ENCODE peak calls at places on chromosomes 5 and 9, in nine cellular contexts. L is Panc1, Y is stomach, H is endothelial cell of umbilical vein, W is HL-60, C is vagina, B is sigmoid colon, S is H1, X is breast epithelium. J is an unnamed sample.

GRCh38 chr9:132595319-132595718 is 12.9 kb downstream of the BARHL1 start:
- DNase-seq in W (no peak), L (no peak), H (no peak), X (no peak), B (no peak), Y (no peak), C (no peak), S (no peak), J (no peak)

GRCh38 chr9:114363424-114363823 is 24.4 kb downstream of the AKNA start:
- DNase-seq in Y (no peak), H (no peak), B (no peak), C (no peak), X (no peak), L (no peak), W (no peak), S (no peak), J (no peak)

GRCh38 chr5:80754900-80755299 is 100.1 kb upstream of the DHFR start:
- DNase-seq in W (no peak), L (no peak), B (no peak), C (no peak), X (no peak), S (no peak), Y (no peak), H (no peak), J (no peak)

GRCh38 chr5:68730220-68731010 is 363.4 kb upstream of the SLC30A5 start:
- DNase-seq in B (no peak), C (no peak), S (no peak), X (peak), L (peak), Y (no peak), H (peak), W (no peak), J (peak)

GRCh38 chr9:115106642-115107041 is 11.3 kb downstream of the TNC start:
- DNase-seq in H (no peak), B (no peak), C (no peak), Y (no peak), L (no peak), X (no peak), S (no peak), W (no peak), J (no peak)

GRCh38 chr5:61933787-61934626 is 372.0 kb upstream of the KIF2A start:
- DNase-seq in C (no peak), W (no peak), X (peak), S (no peak), Y (peak), H (peak), B (no peak), L (peak), J (no peak)

GRCh38 chr9:137761032-137761431 is 116.5 kb upstream of the CACNA1B start:
- DNase-seq in S (no peak), B (no peak), L (no peak), C (no peak), Y (no peak), W (no peak), H (no peak), X (no peak), J (no peak)

GRCh38 chr5:119055267-119055666 is 15.6 kb upstream of the DMXL1 start:
- DNase-seq in B (no peak), Y (no peak), W (no peak), S (no peak), H (no peak), X (no peak), L (no peak), C (no peak), J (no peak)

GRCh38 chr5:142613231-142613630 is 72.7 kb downstream of the FGF1 start:
- DNase-seq in S (no peak), Y (no peak), X (no peak), C (no peak), H (no peak), L (no peak), W (no peak), B (no peak), J (no peak)

GRCh38 chr5:152288499-152288898 is 116.6 kb downstream of the NMUR2 start:
- DNase-seq in L (no peak), W (no peak), Y (no peak), S (no peak), B (no peak), X (no peak), C (no peak), H (no peak), J (no peak)

DNA sequence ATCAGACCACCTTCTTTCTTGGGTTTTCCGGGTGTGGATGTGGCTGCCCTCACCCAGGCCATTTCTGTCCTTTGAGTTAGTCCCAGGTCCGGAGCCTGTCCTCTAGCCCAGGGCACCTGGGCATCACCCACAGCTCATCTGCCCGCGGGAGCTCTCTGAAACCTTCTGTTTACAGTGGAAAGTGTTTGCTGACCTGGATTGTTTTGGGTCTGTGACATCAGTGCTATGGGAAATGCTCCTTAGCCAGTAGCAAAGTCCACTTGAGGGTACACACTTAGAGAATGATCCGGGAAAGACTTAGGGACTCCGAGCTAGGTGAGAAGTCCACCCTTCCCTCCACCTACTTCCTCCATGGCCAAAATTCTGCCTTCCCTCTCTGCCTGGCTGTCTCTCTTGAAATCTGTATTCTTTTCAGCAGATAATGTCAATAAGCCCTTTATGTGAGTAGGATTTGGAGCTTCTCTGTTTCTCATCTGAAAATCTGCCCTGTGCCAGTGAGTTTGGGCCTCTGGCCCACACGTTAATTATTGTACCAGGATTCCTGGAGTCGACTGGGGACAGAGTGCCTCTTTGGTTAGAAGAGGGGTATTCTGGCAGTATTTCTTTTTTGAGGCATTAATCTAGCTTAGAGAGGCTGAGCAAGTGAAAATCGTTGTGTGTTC is 19.9 kb downstream of the ABLIM3 start:
- DNase-seq in W (no peak), C (no peak), H (no peak), S (no peak), L (no peak), Y (no peak), B (no peak), X (no peak), J (no peak)
- TF ChIP-seq POLR2AphosphoS5 in W (no peak), C (no peak), H (no peak), S (no peak), L (no peak), Y (no peak), B (no peak), X (no peak), J (no peak)

DNA sequence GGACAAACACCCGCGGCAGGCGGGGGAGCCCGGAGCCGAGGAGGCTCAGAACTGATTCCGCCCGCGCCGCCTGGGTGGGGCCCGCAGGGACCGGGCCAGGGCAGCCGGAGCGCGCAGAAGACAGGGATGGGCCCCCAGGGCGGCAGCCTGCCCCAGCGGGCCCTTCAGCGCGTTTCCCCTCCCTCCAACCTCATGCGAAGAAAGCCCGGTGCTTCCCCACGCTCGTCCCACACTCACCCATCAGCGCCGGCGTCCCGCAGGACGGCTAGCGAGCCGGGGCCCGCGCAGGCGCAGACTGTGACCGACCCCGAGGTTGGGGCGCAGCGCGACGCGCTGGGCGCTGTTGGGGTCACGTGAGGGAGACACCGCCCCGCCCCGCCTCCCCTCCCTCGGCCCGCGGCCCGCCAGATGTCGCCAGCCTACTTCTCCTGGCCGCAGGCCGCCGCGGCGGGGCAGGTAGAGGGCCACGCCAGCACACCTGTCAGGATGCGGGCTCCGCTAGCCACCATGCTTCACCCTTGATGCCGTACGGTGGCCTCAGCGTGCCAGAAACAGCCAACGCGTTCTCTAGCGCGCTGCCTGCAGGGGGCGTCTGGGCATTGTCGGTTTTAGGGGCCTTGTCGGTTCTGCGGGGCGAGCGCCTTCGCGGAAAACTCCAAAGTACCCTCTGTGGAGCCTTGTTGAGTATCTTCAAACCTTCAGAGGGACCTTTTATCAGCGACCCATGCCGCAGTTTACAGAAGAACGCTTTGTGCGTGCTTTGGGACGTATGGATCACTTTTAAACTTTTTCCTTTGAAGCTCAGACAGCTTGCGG is at the start of gene SLC25A51:
- DNase-seq in S (peak), X (peak), H (peak), W (peak), B (peak), C (no peak), L (peak), Y (peak), J (peak)
- TF ChIP-seq POLR2AphosphoS5 in S (peak), X (peak), H (peak), W (peak), B (peak), C (peak), L (peak), Y (peak), J (peak)

GRCh38 chr9:94031946-94032345 is 52.3 kb upstream of the PTPDC1 start:
- DNase-seq in L (no peak), X (no peak), Y (no peak), S (no peak), H (no peak), B (no peak), C (no peak), W (no peak), J (no peak)

GRCh38 chr9:94029932-94030317 is 54.3 kb upstream of the PTPDC1 start:
- DNase-seq in X (no peak), W (no peak), S (no peak), Y (no peak), H (no peak), B (no peak), C (no peak), L (no peak), J (no peak)

GRCh38 chr9:94031380-94031779 is 52.9 kb upstream of the PTPDC1 start:
- DNase-seq in B (no peak), C (no peak), W (no peak), S (no peak), X (no peak), Y (no peak), H (no peak), L (no peak), J (no peak)

GRCh38 chr9:94033383-94033782 is 50.9 kb upstream of the PTPDC1 start:
- DNase-seq in C (no peak), Y (no peak), X (no peak), B (no peak), W (no peak), S (no peak), H (no peak), L (no peak), J (no peak)

GRCh38 chr9:94030318-94031179 is 53.7 kb upstream of the PTPDC1 start:
- DNase-seq in X (peak), S (peak), W (peak), Y (peak), C (no peak), H (peak), L (no peak), B (peak), J (peak)
- TF ChIP-seq POLR2AphosphoS5 in X (peak), S (peak), W (peak), Y (peak), C (peak), H (peak), L (peak), B (peak), J (peak)

DNA sequence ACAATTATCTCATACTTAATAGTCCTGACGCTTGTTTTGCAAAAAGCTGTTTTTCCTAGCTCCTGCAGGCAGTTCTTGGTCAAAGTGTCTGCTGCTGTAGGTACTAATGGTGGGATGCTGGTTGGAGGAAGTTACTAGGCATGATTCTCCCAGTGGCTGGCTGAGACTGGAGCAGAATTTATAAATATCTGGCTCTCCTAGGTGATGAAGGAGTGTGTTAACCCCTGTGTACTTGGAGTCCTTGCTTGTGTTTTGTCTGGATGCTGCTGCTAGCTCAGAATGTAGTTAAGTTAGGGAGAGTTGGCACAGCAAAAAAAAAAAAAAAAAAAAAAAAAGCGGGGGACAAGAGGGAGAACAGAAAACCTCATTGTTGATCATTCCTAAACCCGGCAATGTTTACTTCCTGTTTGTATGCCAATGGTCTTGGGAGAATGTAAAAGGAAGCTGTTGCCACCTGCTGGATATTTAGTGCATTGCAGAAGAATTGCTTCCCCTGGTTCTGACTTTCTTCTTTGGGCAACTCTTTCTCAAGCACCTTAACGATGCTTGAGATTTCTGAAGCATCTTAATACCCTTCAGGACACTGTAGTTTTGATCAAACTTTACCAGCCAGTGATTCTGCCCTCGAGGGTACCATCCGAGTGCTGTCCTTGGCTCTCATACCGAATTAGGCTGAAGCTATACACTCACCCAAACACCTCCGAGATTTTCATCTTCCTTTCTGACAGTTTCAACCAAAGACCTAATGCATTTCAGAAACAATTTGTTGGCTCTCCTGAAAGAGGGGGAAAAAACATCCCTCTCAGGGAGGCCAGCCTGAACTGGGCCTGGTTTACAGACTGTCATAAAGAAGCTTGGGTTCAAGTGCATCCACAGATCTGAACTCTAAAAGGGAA is 71.7 kb upstream of the WWC1 start:
- DNase-seq in C (no peak), Y (peak), W (peak), B (no peak), X (peak), S (peak), L (peak), H (peak), J (no peak)
- TF ChIP-seq POLR2AphosphoS5 in C (no peak), Y (no peak), W (no peak), B (no peak), X (no peak), S (no peak), L (no peak), H (no peak), J (no peak)

DNA sequence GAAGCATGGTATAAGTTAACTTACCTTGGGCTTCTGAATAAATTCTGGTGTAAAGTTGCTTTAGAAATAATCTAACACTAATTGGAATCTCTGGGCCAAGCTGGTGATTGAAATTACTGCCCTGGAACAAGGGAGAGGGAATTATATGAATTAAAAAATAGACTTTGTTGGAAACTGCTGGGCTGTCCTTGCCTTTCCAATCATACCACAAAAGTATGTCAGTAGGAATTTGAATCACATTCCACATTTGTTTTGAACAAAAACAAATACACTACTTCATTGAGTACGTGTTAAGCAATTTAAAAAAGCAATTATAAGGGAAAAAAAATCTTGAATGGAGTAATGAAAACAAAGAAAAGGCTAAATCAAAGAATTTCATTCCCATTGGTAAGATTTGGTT is 102.5 kb upstream of the SREK1 start:
- DNase-seq in W (no peak), Y (no peak), L (no peak), H (no peak), B (no peak), X (no peak), C (no peak), S (no peak), J (no peak)
- TF ChIP-seq POLR2AphosphoS5 in W (no peak), Y (no peak), L (no peak), H (no peak), B (no peak), X (no peak), C (no peak), S (no peak), J (no peak)